ENCODE peak calls at places on chromosome 17, in ten cellular contexts. One of them, this sample, is unnamed.

GRCh38 chr17:81253358-81254131 is 14.4 kb downstream of the NDUFAF8 start:
- DNase-seq in endothelial cell of umbilical vein: peak
- DNase-seq in left ventricle myocardium inferior: no peak
- DNase-seq in left lung: no peak
- DNase-seq in heart right ventricle: peak
- DNase-seq in A673: peak
- DNase-seq in cardiac muscle cell: peak
- DNase-seq in SJSA1: no peak
- DNase-seq in CD8-positive, alpha-beta T cell: peak
- DNase-seq in ovary: no peak
- DNase-seq in this sample: peak

GRCh38 chr17:49076575-49077384 is 55.8 kb upstream of the B4GALNT2 start:
- DNase-seq in CD8-positive, alpha-beta T cell: no peak
- DNase-seq in cardiac muscle cell: peak
- DNase-seq in heart right ventricle: no peak
- DNase-seq in ovary: no peak
- DNase-seq in left ventricle myocardium inferior: no peak
- DNase-seq in A673: no peak
- DNase-seq in SJSA1: peak
- DNase-seq in endothelial cell of umbilical vein: peak
- DNase-seq in left lung: no peak
- DNase-seq in this sample: no peak

GRCh38 chr17:81080056-81080455 is 45.1 kb downstream of the BAIAP2 start:
- DNase-seq in left ventricle myocardium inferior: no peak
- DNase-seq in cardiac muscle cell: no peak
- DNase-seq in heart right ventricle: no peak
- DNase-seq in left lung: no peak
- DNase-seq in CD8-positive, alpha-beta T cell: no peak
- DNase-seq in SJSA1: no peak
- DNase-seq in ovary: no peak
- DNase-seq in A673: no peak
- DNase-seq in endothelial cell of umbilical vein: no peak
- DNase-seq in this sample: no peak

GRCh38 chr17:7132511-7133094 is 18.0 kb upstream of the ASGR2 start:
- DNase-seq in endothelial cell of umbilical vein: peak
- DNase-seq in left lung: no peak
- DNase-seq in CD8-positive, alpha-beta T cell: peak
- DNase-seq in A673: peak
- DNase-seq in cardiac muscle cell: peak
- DNase-seq in left ventricle myocardium inferior: no peak
- DNase-seq in ovary: no peak
- DNase-seq in heart right ventricle: no peak
- DNase-seq in SJSA1: no peak
- DNase-seq in this sample: no peak

GRCh38 chr17:61459968-61460718 is 7.9 kb downstream of the TBX4 start:
- DNase-seq in A673: no peak
- DNase-seq in ovary: no peak
- DNase-seq in heart right ventricle: no peak
- DNase-seq in left lung: no peak
- DNase-seq in SJSA1: peak
- DNase-seq in endothelial cell of umbilical vein: no peak
- DNase-seq in left ventricle myocardium inferior: no peak
- DNase-seq in cardiac muscle cell: no peak
- DNase-seq in CD8-positive, alpha-beta T cell: no peak
- DNase-seq in this sample: no peak

GRCh38 chr17:80847506-80848230 is 144.0 kb upstream of the CHMP6 start:
- DNase-seq in cardiac muscle cell: no peak
- DNase-seq in SJSA1: no peak
- DNase-seq in left lung: peak
- DNase-seq in left ventricle myocardium inferior: no peak
- DNase-seq in A673: no peak
- DNase-seq in heart right ventricle: no peak
- DNase-seq in CD8-positive, alpha-beta T cell: peak
- DNase-seq in endothelial cell of umbilical vein: no peak
- DNase-seq in ovary: no peak
- DNase-seq in this sample: no peak

GRCh38 chr17:49730078-49730786 is 22.5 kb upstream of the SLC35B1 start:
- DNase-seq in ovary: peak
- DNase-seq in heart right ventricle: peak
- DNase-seq in SJSA1: no peak
- DNase-seq in left ventricle myocardium inferior: peak
- DNase-seq in CD8-positive, alpha-beta T cell: no peak
- DNase-seq in A673: no peak
- DNase-seq in endothelial cell of umbilical vein: peak
- DNase-seq in cardiac muscle cell: peak
- DNase-seq in left lung: no peak
- DNase-seq in this sample: peak

GRCh38 chr17:19744492-19744891 is 3.6 kb downstream of the ALDH3A1 start:
- DNase-seq in left lung: peak
- DNase-seq in CD8-positive, alpha-beta T cell: no peak
- DNase-seq in cardiac muscle cell: no peak
- DNase-seq in heart right ventricle: peak
- DNase-seq in endothelial cell of umbilical vein: no peak
- DNase-seq in left ventricle myocardium inferior: no peak
- DNase-seq in ovary: peak
- DNase-seq in A673: no peak
- DNase-seq in SJSA1: no peak
- DNase-seq in this sample: no peak

GRCh38 chr17:68705331-68706166 is 104.4 kb upstream of the FAM20A start:
- DNase-seq in heart right ventricle: no peak
- DNase-seq in left ventricle myocardium inferior: no peak
- DNase-seq in endothelial cell of umbilical vein: no peak
- DNase-seq in cardiac muscle cell: peak
- DNase-seq in left lung: no peak
- DNase-seq in A673: no peak
- DNase-seq in ovary: no peak
- DNase-seq in CD8-positive, alpha-beta T cell: no peak
- DNase-seq in SJSA1: no peak
- DNase-seq in this sample: no peak

GRCh38 chr17:72515291-72516065 is 394.7 kb downstream of the SOX9 start:
- DNase-seq in CD8-positive, alpha-beta T cell: no peak
- DNase-seq in endothelial cell of umbilical vein: no peak
- DNase-seq in cardiac muscle cell: peak
- DNase-seq in left lung: no peak
- DNase-seq in SJSA1: no peak
- DNase-seq in left ventricle myocardium inferior: no peak
- DNase-seq in A673: no peak
- DNase-seq in ovary: no peak
- DNase-seq in heart right ventricle: no peak
- DNase-seq in this sample: no peak

GRCh38 chr17:80065478-80066170 is 29.2 kb downstream of the CCDC40 start:
- DNase-seq in heart right ventricle: no peak
- DNase-seq in SJSA1: no peak
- DNase-seq in ovary: no peak
- DNase-seq in CD8-positive, alpha-beta T cell: no peak
- DNase-seq in endothelial cell of umbilical vein: no peak
- DNase-seq in left lung: peak
- DNase-seq in cardiac muscle cell: no peak
- DNase-seq in A673: no peak
- DNase-seq in left ventricle myocardium inferior: no peak
- DNase-seq in this sample: no peak

GRCh38 chr17:60743812-60744211 is 66.2 kb downstream of the BCAS3 start:
- DNase-seq in heart right ventricle: no peak
- DNase-seq in SJSA1: no peak
- DNase-seq in CD8-positive, alpha-beta T cell: no peak
- DNase-seq in cardiac muscle cell: peak
- DNase-seq in ovary: no peak
- DNase-seq in A673: peak
- DNase-seq in left lung: no peak
- DNase-seq in left ventricle myocardium inferior: no peak
- DNase-seq in endothelial cell of umbilical vein: peak
- DNase-seq in this sample: no peak

GRCh38 chr17:72702998-72703397 is 389.5 kb downstream of the SLC39A11 start:
- DNase-seq in CD8-positive, alpha-beta T cell: no peak
- DNase-seq in cardiac muscle cell: peak
- DNase-seq in heart right ventricle: no peak
- DNase-seq in left ventricle myocardium inferior: no peak
- DNase-seq in A673: peak
- DNase-seq in endothelial cell of umbilical vein: no peak
- DNase-seq in SJSA1: no peak
- DNase-seq in left lung: no peak
- DNase-seq in ovary: no peak
- DNase-seq in this sample: no peak

GRCh38 chr17:42459256-42459982 is 741 bp downstream of the ATP6V0A1 start:
- DNase-seq in left lung: peak
- DNase-seq in A673: peak
- DNase-seq in ovary: peak
- DNase-seq in heart right ventricle: peak
- DNase-seq in left ventricle myocardium inferior: peak
- DNase-seq in CD8-positive, alpha-beta T cell: no peak
- DNase-seq in SJSA1: no peak
- DNase-seq in cardiac muscle cell: peak
- DNase-seq in endothelial cell of umbilical vein: no peak
- DNase-seq in this sample: peak

GRCh38 chr17:76077582-76078110 is 1.3 kb upstream of the ZACN start:
- DNase-seq in CD8-positive, alpha-beta T cell: no peak
- DNase-seq in ovary: no peak
- DNase-seq in left ventricle myocardium inferior: no peak
- DNase-seq in left lung: no peak
- DNase-seq in cardiac muscle cell: no peak
- DNase-seq in A673: no peak
- DNase-seq in SJSA1: no peak
- DNase-seq in endothelial cell of umbilical vein: no peak
- DNase-seq in heart right ventricle: no peak
- DNase-seq in this sample: no peak

GRCh38 chr17:48356866-48357265 is 73.1 kb downstream of the SKAP1 start:
- DNase-seq in SJSA1: no peak
- DNase-seq in CD8-positive, alpha-beta T cell: no peak
- DNase-seq in left lung: no peak
- DNase-seq in A673: no peak
- DNase-seq in left ventricle myocardium inferior: no peak
- DNase-seq in endothelial cell of umbilical vein: no peak
- DNase-seq in cardiac muscle cell: no peak
- DNase-seq in heart right ventricle: no peak
- DNase-seq in ovary: no peak
- DNase-seq in this sample: no peak

DNA sequence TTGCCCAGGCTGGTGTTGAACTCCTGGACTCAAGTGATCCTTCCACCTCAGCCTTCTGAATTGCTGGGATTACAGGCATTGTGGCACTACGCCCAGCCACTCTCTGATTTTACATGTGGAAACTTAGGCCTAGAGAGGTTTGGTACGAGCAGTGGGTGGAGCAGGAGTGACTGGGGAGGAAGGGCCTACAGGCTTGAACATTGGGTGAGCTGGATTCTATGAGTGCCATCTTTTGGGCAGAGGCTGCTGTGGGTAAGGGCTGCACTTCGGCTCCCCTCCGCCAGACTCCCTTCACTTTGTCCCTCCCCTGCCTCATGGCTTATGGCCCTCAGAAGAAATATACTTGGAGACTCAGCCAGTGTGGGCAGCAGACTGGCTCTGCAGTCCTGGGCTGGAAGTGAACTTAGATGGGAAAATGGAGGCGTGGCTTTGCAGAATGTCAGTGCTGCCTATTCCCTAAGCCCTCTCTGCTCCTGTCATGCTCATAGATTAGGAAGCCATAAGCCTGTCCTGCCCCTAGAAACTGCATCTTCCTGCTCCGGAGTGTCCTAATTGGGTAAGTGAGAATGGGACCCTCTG is 9.5 kb upstream of the MRC2 start:
- DNase-seq in SJSA1: no peak
- DNase-seq in A673: no peak
- DNase-seq in heart right ventricle: no peak
- DNase-seq in ovary: no peak
- DNase-seq in CD8-positive, alpha-beta T cell: no peak
- DNase-seq in endothelial cell of umbilical vein: no peak
- DNase-seq in left ventricle myocardium inferior: no peak
- DNase-seq in left lung: no peak
- DNase-seq in cardiac muscle cell: peak
- DNase-seq in this sample: no peak
- H3K27ac ChIP-seq in SJSA1: no peak
- H3K27ac ChIP-seq in A673: no peak
- H3K27ac ChIP-seq in heart right ventricle: no peak
- H3K27ac ChIP-seq in ovary: no peak
- H3K27ac ChIP-seq in CD8-positive, alpha-beta T cell: no peak
- H3K27ac ChIP-seq in endothelial cell of umbilical vein: no peak
- H3K27ac ChIP-seq in left ventricle myocardium inferior: peak
- H3K27ac ChIP-seq in left lung: no peak
- H3K27ac ChIP-seq in cardiac muscle cell: peak
- H3K27ac ChIP-seq in this sample: no peak

GRCh38 chr17:32732900-32733299 is 144.0 kb downstream of the MYO1D start:
- DNase-seq in A673: no peak
- DNase-seq in CD8-positive, alpha-beta T cell: no peak
- DNase-seq in left lung: no peak
- DNase-seq in left ventricle myocardium inferior: no peak
- DNase-seq in heart right ventricle: no peak
- DNase-seq in cardiac muscle cell: no peak
- DNase-seq in SJSA1: no peak
- DNase-seq in endothelial cell of umbilical vein: no peak
- DNase-seq in ovary: no peak
- DNase-seq in this sample: peak
- H3K27ac ChIP-seq in A673: no peak
- H3K27ac ChIP-seq in CD8-positive, alpha-beta T cell: no peak
- H3K27ac ChIP-seq in left lung: no peak
- H3K27ac ChIP-seq in left ventricle myocardium inferior: no peak
- H3K27ac ChIP-seq in heart right ventricle: no peak
- H3K27ac ChIP-seq in cardiac muscle cell: no peak
- H3K27ac ChIP-seq in SJSA1: no peak
- H3K27ac ChIP-seq in endothelial cell of umbilical vein: no peak
- H3K27ac ChIP-seq in ovary: no peak
- H3K27ac ChIP-seq in this sample: peak

DNA sequence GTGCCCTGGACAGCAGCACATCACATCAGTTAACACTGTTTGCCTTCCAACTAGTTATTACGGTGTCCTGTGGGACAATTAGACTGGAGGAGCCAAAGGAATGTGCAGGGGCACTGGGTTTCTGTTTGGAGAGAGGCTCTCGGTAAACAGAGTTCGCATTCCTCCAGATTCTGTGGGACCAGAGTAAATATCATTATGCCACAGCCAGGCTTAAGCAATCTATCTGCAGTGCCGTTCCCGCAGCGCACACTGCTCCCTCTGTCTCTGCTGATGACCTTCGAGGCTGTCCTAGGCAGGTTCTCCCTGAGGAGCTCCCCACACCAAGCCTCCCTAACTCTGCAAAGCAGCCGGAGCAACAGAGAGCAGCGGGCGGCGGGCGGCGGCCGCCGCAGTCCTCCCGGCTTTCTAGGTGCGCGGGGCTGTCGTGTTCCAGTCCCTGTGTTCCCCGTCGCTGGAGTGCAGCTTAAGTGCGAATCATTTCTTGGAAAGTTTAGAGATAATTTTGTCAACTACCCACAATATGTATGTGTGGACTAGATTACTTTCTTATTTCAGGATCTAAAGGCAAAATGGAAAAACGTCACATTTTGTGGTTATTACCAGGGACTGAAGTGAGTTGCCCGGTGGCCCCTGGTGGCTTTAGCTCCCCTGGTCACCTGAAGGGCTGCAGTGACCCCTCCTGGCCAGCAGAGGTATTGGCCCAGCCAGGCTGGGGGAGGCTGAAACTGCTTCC is 43.3 kb downstream of the PGS1 start:
- DNase-seq in cardiac muscle cell: peak
- DNase-seq in A673: peak
- DNase-seq in heart right ventricle: peak
- DNase-seq in CD8-positive, alpha-beta T cell: peak
- DNase-seq in left lung: peak
- DNase-seq in SJSA1: peak
- DNase-seq in left ventricle myocardium inferior: peak
- DNase-seq in endothelial cell of umbilical vein: peak
- DNase-seq in ovary: peak
- DNase-seq in this sample: peak
- H3K27ac ChIP-seq in cardiac muscle cell: peak
- H3K27ac ChIP-seq in A673: no peak
- H3K27ac ChIP-seq in heart right ventricle: no peak
- H3K27ac ChIP-seq in CD8-positive, alpha-beta T cell: no peak
- H3K27ac ChIP-seq in left lung: peak
- H3K27ac ChIP-seq in SJSA1: peak
- H3K27ac ChIP-seq in left ventricle myocardium inferior: peak
- H3K27ac ChIP-seq in endothelial cell of umbilical vein: no peak
- H3K27ac ChIP-seq in ovary: no peak
- H3K27ac ChIP-seq in this sample: no peak

GRCh38 chr17:77317091-77317519 is 176.3 kb downstream of the SEC14L1 start:
- DNase-seq in heart right ventricle: no peak
- DNase-seq in left lung: peak
- DNase-seq in left ventricle myocardium inferior: no peak
- DNase-seq in CD8-positive, alpha-beta T cell: no peak
- DNase-seq in ovary: no peak
- DNase-seq in A673: no peak
- DNase-seq in SJSA1: no peak
- DNase-seq in endothelial cell of umbilical vein: peak
- DNase-seq in cardiac muscle cell: no peak
- DNase-seq in this sample: no peak
- H3K27ac ChIP-seq in heart right ventricle: no peak
- H3K27ac ChIP-seq in left lung: peak
- H3K27ac ChIP-seq in left ventricle myocardium inferior: no peak
- H3K27ac ChIP-seq in CD8-positive, alpha-beta T cell: no peak
- H3K27ac ChIP-seq in ovary: no peak
- H3K27ac ChIP-seq in A673: no peak
- H3K27ac ChIP-seq in SJSA1: no peak
- H3K27ac ChIP-seq in endothelial cell of umbilical vein: no peak
- H3K27ac ChIP-seq in cardiac muscle cell: no peak
- H3K27ac ChIP-seq in this sample: no peak